ENCODE peak calls at places on chromosomes 6 and 20, in four cellular contexts. K is Daoy, M is uterus, D is cardiac fibroblast. E is an unnamed sample.

GRCh38 chr6:21461844-21462518 is 131.6 kb upstream of the SOX4 start:
- DNase-seq in K (no peak), M (no peak), D (no peak), E (no peak)

GRCh38 chr6:157646012-157646411 is 177.0 kb upstream of the SNX9 start:
- DNase-seq in K (no peak), M (no peak), D (no peak), E (no peak)

GRCh38 chr6:107840636-107841264 is 16.6 kb upstream of the SCML4 start:
- DNase-seq in K (no peak), M (no peak), D (no peak), E (no peak)

GRCh38 chr20:49470922-49471321 is 11.5 kb downstream of the KCNB1 start:
- DNase-seq in K (no peak), M (no peak), D (no peak), E (no peak)

GRCh38 chr20:57760698-57761412 is 51.0 kb upstream of the PMEPA1 start:
- DNase-seq in K (no peak), M (peak), D (no peak), E (no peak)

GRCh38 chr6:18561006-18561750 is 174.0 kb downstream of the RNF144B start:
- DNase-seq in K (no peak), M (no peak), D (no peak), E (no peak)

GRCh38 chr6:14841901-14842421 is 403.9 kb upstream of the JARID2 start:
- DNase-seq in K (peak), M (peak), D (peak), E (no peak)

GRCh38 chr6:66429220-66429619 is 722.2 kb upstream of the EYS start:
- DNase-seq in K (no peak), M (no peak), D (no peak), E (no peak)

GRCh38 chr6:115643762-115644161 is 416.9 kb downstream of the FRK start:
- DNase-seq in K (peak), M (no peak), D (peak), E (no peak)

GRCh38 chr6:109507490-109508072 is 24.6 kb upstream of the ZBTB24 start:
- DNase-seq in K (no peak), M (no peak), D (no peak), E (no peak)

GRCh38 chr6:149225370-149225769 is 92.1 kb upstream of the TAB2 start:
- DNase-seq in K (no peak), M (no peak), D (no peak), E (no peak)

GRCh38 chr20:53003420-53003819 is 31.3 kb downstream of the TSHZ2 start:
- DNase-seq in K (peak), M (no peak), D (no peak), E (no peak)

GRCh38 chr6:125884656-125885055 is 71.9 kb upstream of the HINT3 start:
- DNase-seq in K (no peak), M (no peak), D (no peak), E (no peak)

GRCh38 chr6:136772685-136773472 is 19.4 kb downstream of the MAP3K5 start:
- DNase-seq in K (no peak), M (no peak), D (no peak), E (peak)

GRCh38 chr6:43949451-43950110 is 177.7 kb downstream of the MRPL14 start:
- DNase-seq in K (no peak), M (no peak), D (no peak), E (no peak)

GRCh38 chr6:15752820-15753219 is 90.0 kb upstream of the DTNBP1 start:
- DNase-seq in K (no peak), M (no peak), D (no peak), E (no peak)

GRCh38 chr6:56772737-56773184 is 130.1 kb upstream of the DST start:
- DNase-seq in K (peak), M (no peak), D (peak), E (no peak)

GRCh38 chr6:130215526-130215925 is 7.2 kb downstream of the SAMD3 start:
- DNase-seq in K (no peak), M (no peak), D (no peak), E (peak)

GRCh38 chr20:17794400-17794799 is 94.6 kb downstream of the BANF2 start:
- DNase-seq in K (no peak), M (no peak), D (no peak), E (no peak)

GRCh38 chr6:103002282-103002681 is 1608.8 kb downstream of the GRIK2 start:
- DNase-seq in K (no peak), M (no peak), D (no peak), E (no peak)